ENCODE peak calls at places on chromosomes 6 and 20, in six cellular contexts. I, W, U, D, H and L are unnamed samples.

GRCh38 chr20:18853946-18854646 is 40.5 kb downstream of the SCP2D1 start:
- DNase-seq in D (no peak), W (no peak), I (no peak), U (no peak), H (no peak), L (no peak)

GRCh38 chr20:50680106-50680960 is 11.0 kb downstream of the RIPOR3 start:
- DNase-seq in U (peak; percentile 45), I (no peak), D (no peak), W (no peak), H (no peak), L (no peak)

GRCh38 chr6:164763788-164764187 is 545.6 kb downstream of the C6orf118 start:
- DNase-seq in D (peak; percentile 64), I (no peak), H (no peak), W (no peak), U (peak; percentile 20), L (no peak)

GRCh38 chr6:45724511-45724910 is 291.1 kb downstream of the CLIC5 start:
- DNase-seq in I (no peak), H (no peak), U (peak; percentile 84), D (no peak), W (no peak), L (no peak)

GRCh38 chr6:42527204-42527603 is 36.6 kb upstream of the UBR2 start:
- DNase-seq in U (no peak), H (no peak), I (no peak), W (no peak), D (no peak), L (no peak)

GRCh38 chr20:4113546-4113945 is 98.2 kb upstream of the RNF24 start:
- DNase-seq in I (no peak), D (no peak), U (no peak), W (no peak), H (no peak), L (no peak)

GRCh38 chr6:139311826-139312225 is 20.0 kb upstream of the TXLNB start:
- DNase-seq in H (no peak), W (no peak), D (no peak), U (no peak), I (no peak), L (no peak)

GRCh38 chr20:47320990-47321805 is 35.3 kb downstream of the ZMYND8 start:
- DNase-seq in U (no peak), I (peak; percentile 58), D (no peak), H (no peak), W (no peak), L (no peak)

GRCh38 chr20:12237772-12238171 is 320.1 kb downstream of the BTBD3 start:
- DNase-seq in W (no peak), D (no peak), I (peak; percentile 18), H (no peak), U (no peak), L (no peak)

GRCh38 chr6:19538086-19538485 is 299.1 kb upstream of the ID4 start:
- DNase-seq in D (no peak), U (no peak), H (peak; percentile 29), I (peak; percentile 19), W (no peak), L (no peak)

GRCh38 chr6:105603779-105604592 is 201.1 kb upstream of the PREP start:
- DNase-seq in U (peak; percentile 31), W (no peak), I (peak; percentile 35), D (no peak), H (no peak), L (no peak)

GRCh38 chr20:50292324-50293243 is 102.0 kb downstream of the CEBPB start:
- DNase-seq in U (peak; percentile 97), I (peak; percentile 87), H (peak; percentile 91), D (peak; percentile 96), W (peak; percentile 86), L (no peak)

GRCh38 chr6:28734443-28734959 is 189.3 kb downstream of the TRIM27 start:
- DNase-seq in I (no peak), W (no peak), U (no peak), D (peak; percentile 31), H (no peak), L (no peak)

GRCh38 chr20:37243937-37244571 is 17.6 kb downstream of the GHRH start:
- DNase-seq in U (peak; percentile 5), W (no peak), H (no peak), I (no peak), D (no peak), L (no peak)

GRCh38 chr6:134585529-134585873 is 267.6 kb upstream of the SGK1 start:
- DNase-seq in U (no peak), D (no peak), H (no peak), I (no peak), W (no peak), L (no peak)

GRCh38 chr6:43495409-43495941 is 14.7 kb downstream of the LRRC73 start:
- DNase-seq in D (no peak), H (no peak), W (peak; percentile 51), I (no peak), U (no peak), L (no peak)

GRCh38 chr6:108578595-108579038 is 17.9 kb downstream of the FOXO3 start:
- DNase-seq in H (no peak), I (no peak), W (no peak), U (peak; percentile 81), D (no peak), L (no peak)

GRCh38 chr6:157339432-157339831 is 16.1 kb upstream of the TMEM242 start:
- DNase-seq in H (no peak), I (no peak), U (no peak), W (no peak), D (no peak), L (no peak)

GRCh38 chr6:122781716-122782115 is 2.2 kb downstream of the FABP7 start:
- DNase-seq in H (no peak), I (no peak), D (no peak), U (no peak), W (no peak), L (no peak)

GRCh38 chr6:20266851-20267608 is 54.8 kb upstream of the MBOAT1 start:
- DNase-seq in U (peak; percentile 9), W (no peak), D (no peak), I (no peak), H (no peak), L (no peak)

GRCh38 chr20:41411458-41411857 is 44.8 kb upstream of the EMILIN3 start:
- DNase-seq in H (no peak), I (no peak), W (no peak), D (no peak), U (peak; percentile 21), L (no peak)

GRCh38 chr6:108168026-108168463 is 2.2 kb downstream of the NR2E1 start:
- DNase-seq in U (no peak), I (no peak), W (peak; percentile 73), D (no peak), H (no peak), L (no peak)

GRCh38 chr6:159134701-159135364 is 34.4 kb upstream of the FNDC1 start:
- DNase-seq in W (peak; percentile 94), D (peak; percentile 92), H (peak; percentile 73), I (peak; percentile 75), U (peak; percentile 28), L (peak; percentile 71)

GRCh38 chr6:106939208-106939607 is 35.3 kb downstream of the CD24 start:
- DNase-seq in D (no peak), W (no peak), I (no peak), H (no peak), U (no peak), L (no peak)

GRCh38 chr6:163790296-163790840 is 375.9 kb downstream of the QKI start:
- DNase-seq in W (no peak), U (peak; percentile 19), I (no peak), D (no peak), H (no peak), L (no peak)

GRCh38 chr20:34920055-34920454 is 35.6 kb downstream of the GSS start:
- DNase-seq in I (no peak), W (no peak), D (no peak), H (no peak), U (no peak), L (no peak)

GRCh38 chr20:34915131-34915530 is 38.7 kb downstream of the ACSS2 start:
- DNase-seq in W (no peak), U (no peak), I (no peak), H (no peak), D (no peak), L (no peak)

GRCh38 chr20:34915749-34916455 is 39.5 kb downstream of the ACSS2 start:
- DNase-seq in H (no peak), I (no peak), W (no peak), D (no peak), U (no peak), L (peak; percentile 68)

GRCh38 chr20:34921436-34921835 is 34.2 kb downstream of the GSS start:
- DNase-seq in W (no peak), U (no peak), I (no peak), H (no peak), D (no peak), L (no peak)

GRCh38 chr20:34916774-34917354 is 38.7 kb downstream of the GSS start:
- DNase-seq in W (no peak), I (peak; percentile 69), H (no peak), D (no peak), U (no peak), L (no peak)
- H3K27ac ChIP-seq in W (no peak overlapping the region), I (peak overlapping the region; percentile 86), H (no peak overlapping the region), D (no peak overlapping the region), U (no peak overlapping the region), L (peak overlapping the region; percentile 61)

DNA sequence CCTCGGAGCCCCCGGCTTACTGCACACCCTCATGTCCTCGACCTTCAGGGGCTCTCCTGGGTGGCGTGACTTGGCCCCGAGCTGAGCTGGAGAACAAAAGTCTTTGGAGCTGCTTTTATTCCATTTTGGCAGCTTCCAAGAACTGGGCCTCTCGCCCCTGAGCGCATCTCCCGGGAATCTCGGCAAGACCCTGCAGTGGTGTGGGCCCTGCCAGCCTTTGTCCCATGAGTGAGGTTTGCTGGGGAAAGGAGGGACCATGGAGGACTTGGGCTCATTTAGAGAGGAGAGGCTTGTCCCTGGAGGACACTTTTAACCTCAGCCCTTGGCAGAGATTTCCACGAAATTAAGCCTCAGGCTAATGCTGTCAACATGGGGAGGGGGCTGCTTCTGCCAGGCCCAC is 62.3 kb upstream of the SLCO4A1 start:
- DNase-seq in H (no peak), I (no peak), D (no peak), W (no peak), U (no peak), L (no peak)
- H3K27me3 ChIP-seq in H (peaks cover 6% of the 10 kb centered on the region), I (peaks cover 27% of the 10 kb centered on the region), D (peaks cover 76% of the 10 kb centered on the region), W (no peaks in the 10 kb centered on the region), U (peaks cover 21% of the 10 kb centered on the region), L (no peaks in the 10 kb centered on the region)

GRCh38 chr20:6014017-6014416 is 39.8 kb downstream of the LRRN4 start:
- DNase-seq in I (no peak), H (no peak), D (no peak), U (no peak), W (no peak), L (no peak)

GRCh38 chr20:6017880-6018279 is 36.0 kb downstream of the LRRN4 start:
- DNase-seq in W (no peak), U (no peak), D (no peak), H (no peak), I (no peak), L (no peak)

GRCh38 chr20:6017467-6017866 is 36.4 kb downstream of the LRRN4 start:
- DNase-seq in H (no peak), I (no peak), U (no peak), D (no peak), W (no peak), L (no peak)

GRCh38 chr20:6012166-6012565 is 41.7 kb downstream of the LRRN4 start:
- DNase-seq in D (no peak), I (no peak), H (no peak), U (no peak), W (no peak), L (no peak)

GRCh38 chr20:6014957-6015356 is 38.9 kb downstream of the LRRN4 start:
- DNase-seq in W (no peak), I (no peak), D (no peak), H (no peak), U (no peak), L (no peak)
- H3K36me3 ChIP-seq in W (peaks cover 80% of the 10 kb centered on the region), I (peaks cover 5% of the 10 kb centered on the region), D (peaks cover 70% of the 10 kb centered on the region), H (peaks cover 28% of the 10 kb centered on the region), U (peaks cover 9% of the 10 kb centered on the region), L (peaks cover 54% of the 10 kb centered on the region)

GRCh38 chr6:169292340-169293124 is 38.9 kb upstream of the THBS2 start:
- DNase-seq in D (peak; percentile 92), I (no peak), U (peak; percentile 93), W (no peak), H (no peak), L (no peak)
- H3K27ac ChIP-seq in D (peak overlapping the region; percentile 43), I (no peak overlapping the region), U (peak overlapping the region; percentile 32), W (no peak overlapping the region), H (no peak overlapping the region), L (no peak overlapping the region)